ENCODE peak calls at places on chromosomes 16 and 17, in five cellular contexts. One of them, this sample, is unnamed.

GRCh38 chr17:36650096-36650764 is 48.8 kb downstream of the MRM1 start:
- DNase-seq in fibroblast of mammary gland: no peak
- DNase-seq in cardiac muscle cell: no peak
- DNase-seq in neural progenitor cell: peak; percentile 39
- DNase-seq in right cardiac atrium: no peak
- DNase-seq in this sample: no peak

GRCh38 chr17:73357318-73357717 is 45.5 kb upstream of the CDC42EP4 start:
- DNase-seq in fibroblast of mammary gland: no peak
- DNase-seq in cardiac muscle cell: no peak
- DNase-seq in neural progenitor cell: no peak
- DNase-seq in right cardiac atrium: peak; percentile 27
- DNase-seq in this sample: no peak

GRCh38 chr17:19384723-19385391 is 2.1 kb downstream of the MFAP4 start:
- DNase-seq in fibroblast of mammary gland: peak; percentile 97
- DNase-seq in cardiac muscle cell: peak; percentile 98
- DNase-seq in neural progenitor cell: no peak
- DNase-seq in right cardiac atrium: peak; percentile 96
- DNase-seq in this sample: peak; percentile 79

GRCh38 chr17:7977805-7978204 is 24.6 kb upstream of the GUCY2D start:
- DNase-seq in fibroblast of mammary gland: no peak
- DNase-seq in cardiac muscle cell: no peak
- DNase-seq in neural progenitor cell: no peak
- DNase-seq in right cardiac atrium: no peak
- DNase-seq in this sample: no peak

GRCh38 chr16:55236655-55237054 is 87.3 kb upstream of the IRX6 start:
- DNase-seq in fibroblast of mammary gland: no peak
- DNase-seq in cardiac muscle cell: no peak
- DNase-seq in neural progenitor cell: no peak
- DNase-seq in right cardiac atrium: no peak
- DNase-seq in this sample: no peak

GRCh38 chr16:68778551-68779231 is 41.6 kb downstream of the CDH1 start:
- DNase-seq in fibroblast of mammary gland: no peak
- DNase-seq in cardiac muscle cell: no peak
- DNase-seq in neural progenitor cell: peak; percentile 26
- DNase-seq in right cardiac atrium: no peak
- DNase-seq in this sample: no peak

GRCh38 chr17:46769531-46770438 is 48.7 kb downstream of the WNT3 start:
- DNase-seq in fibroblast of mammary gland: peak; percentile 25
- DNase-seq in cardiac muscle cell: no peak
- DNase-seq in neural progenitor cell: no peak
- DNase-seq in right cardiac atrium: no peak
- DNase-seq in this sample: no peak

GRCh38 chr17:40283662-40284061 is 4.0 kb upstream of the CDC6 start:
- DNase-seq in fibroblast of mammary gland: peak; percentile 96
- DNase-seq in cardiac muscle cell: peak; percentile 77
- DNase-seq in neural progenitor cell: no peak
- DNase-seq in right cardiac atrium: no peak
- DNase-seq in this sample: no peak

GRCh38 chr17:57984936-57985674 is 2.9 kb downstream of the VEZF1 start:
- DNase-seq in fibroblast of mammary gland: no peak
- DNase-seq in cardiac muscle cell: no peak
- DNase-seq in neural progenitor cell: no peak
- DNase-seq in right cardiac atrium: no peak
- DNase-seq in this sample: no peak

GRCh38 chr16:24991349-24991748 is 23.8 kb downstream of the ARHGAP17 start:
- DNase-seq in fibroblast of mammary gland: no peak
- DNase-seq in cardiac muscle cell: no peak
- DNase-seq in neural progenitor cell: no peak
- DNase-seq in right cardiac atrium: no peak
- DNase-seq in this sample: no peak

GRCh38 chr17:78921437-78921971 is 3.7 kb downstream of the TIMP2 start:
- DNase-seq in fibroblast of mammary gland: no peak
- DNase-seq in cardiac muscle cell: peak; percentile 37
- DNase-seq in neural progenitor cell: no peak
- DNase-seq in right cardiac atrium: peak; percentile 78
- DNase-seq in this sample: no peak

GRCh38 chr17:12730931-12731521 is 58.3 kb upstream of the ARHGAP44 start:
- DNase-seq in fibroblast of mammary gland: peak; percentile 82
- DNase-seq in cardiac muscle cell: peak; percentile 37
- DNase-seq in neural progenitor cell: peak; percentile 45
- DNase-seq in right cardiac atrium: peak; percentile 93
- DNase-seq in this sample: peak; percentile 69

GRCh38 chr17:80835816-80836657 is 155.6 kb upstream of the CHMP6 start:
- DNase-seq in fibroblast of mammary gland: no peak
- DNase-seq in cardiac muscle cell: no peak
- DNase-seq in neural progenitor cell: no peak
- DNase-seq in right cardiac atrium: peak; percentile 46
- DNase-seq in this sample: no peak

GRCh38 chr17:27451906-27452305 is 4.3 kb upstream of the KSR1 start:
- DNase-seq in fibroblast of mammary gland: no peak
- DNase-seq in cardiac muscle cell: no peak
- DNase-seq in neural progenitor cell: no peak
- DNase-seq in right cardiac atrium: no peak
- DNase-seq in this sample: no peak

GRCh38 chr16:80356365-80356764 is 184.4 kb upstream of the DYNLRB2 start:
- DNase-seq in fibroblast of mammary gland: no peak
- DNase-seq in cardiac muscle cell: no peak
- DNase-seq in neural progenitor cell: no peak
- DNase-seq in right cardiac atrium: no peak
- DNase-seq in this sample: no peak
- H3K4me3 ChIP-seq in fibroblast of mammary gland: no peak overlapping the region
- H3K4me3 ChIP-seq in cardiac muscle cell: no peak overlapping the region
- H3K4me3 ChIP-seq in neural progenitor cell: no peak overlapping the region
- H3K4me3 ChIP-seq in right cardiac atrium: no peak overlapping the region
- H3K4me3 ChIP-seq in this sample: no peak overlapping the region

GRCh38 chr16:78102865-78103264 is 3.4 kb downstream of the WWOX start:
- DNase-seq in fibroblast of mammary gland: no peak
- DNase-seq in cardiac muscle cell: no peak
- DNase-seq in neural progenitor cell: no peak
- DNase-seq in right cardiac atrium: no peak
- DNase-seq in this sample: no peak

GRCh38 chr16:78099372-78100161 is at the start of gene WWOX:
- DNase-seq in fibroblast of mammary gland: peak; percentile 96
- DNase-seq in cardiac muscle cell: peak; percentile 99
- DNase-seq in neural progenitor cell: peak; percentile 99
- DNase-seq in right cardiac atrium: peak; percentile 99
- DNase-seq in this sample: peak; percentile 98

GRCh38 chr16:78100162-78100467 is 661 bp downstream of the WWOX start:
- DNase-seq in fibroblast of mammary gland: no peak
- DNase-seq in cardiac muscle cell: no peak
- DNase-seq in neural progenitor cell: no peak
- DNase-seq in right cardiac atrium: no peak
- DNase-seq in this sample: no peak

GRCh38 chr16:78105517-78105916 is 6.1 kb downstream of the WWOX start:
- DNase-seq in fibroblast of mammary gland: no peak
- DNase-seq in cardiac muscle cell: no peak
- DNase-seq in neural progenitor cell: no peak
- DNase-seq in right cardiac atrium: no peak
- DNase-seq in this sample: no peak

DNA sequence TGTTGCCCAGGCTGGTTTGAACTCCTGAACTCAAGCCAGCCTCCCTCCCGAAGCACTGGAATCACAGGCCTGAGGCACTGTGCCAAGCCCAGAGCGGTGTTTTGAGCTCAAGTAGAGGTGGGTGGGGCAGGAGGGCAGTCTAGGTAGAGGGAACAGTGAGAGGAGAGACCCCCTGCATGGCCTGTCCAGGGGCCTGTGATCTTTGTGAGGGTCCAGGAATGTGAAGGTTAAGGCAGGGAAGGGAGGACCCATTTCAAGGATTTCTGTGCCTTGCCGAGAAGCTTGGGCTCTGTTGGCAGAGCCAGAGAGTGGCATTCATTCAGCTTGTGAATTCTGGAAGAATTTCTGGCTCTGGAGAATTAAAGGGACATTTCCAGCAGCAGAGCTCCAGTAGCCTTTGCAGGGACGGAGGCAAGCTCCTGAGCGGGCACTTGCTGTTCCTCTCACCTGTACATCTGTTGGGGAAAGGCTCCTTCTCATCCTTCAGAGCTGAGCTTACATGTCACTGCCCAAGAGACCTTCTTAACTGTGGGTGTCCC is 2.7 kb downstream of the WWOX start:
- DNase-seq in fibroblast of mammary gland: no peak
- DNase-seq in cardiac muscle cell: no peak
- DNase-seq in neural progenitor cell: no peak
- DNase-seq in right cardiac atrium: no peak
- DNase-seq in this sample: no peak
- H3K4me3 ChIP-seq in fibroblast of mammary gland: no peak overlapping the region
- H3K4me3 ChIP-seq in cardiac muscle cell: no peak overlapping the region
- H3K4me3 ChIP-seq in neural progenitor cell: no peak overlapping the region
- H3K4me3 ChIP-seq in right cardiac atrium: no peak overlapping the region
- H3K4me3 ChIP-seq in this sample: no peak overlapping the region

GRCh38 chr16:17817943-17818342 is 347.2 kb upstream of the XYLT1 start:
- DNase-seq in fibroblast of mammary gland: no peak
- DNase-seq in cardiac muscle cell: no peak
- DNase-seq in neural progenitor cell: no peak
- DNase-seq in right cardiac atrium: no peak
- DNase-seq in this sample: no peak

DNA sequence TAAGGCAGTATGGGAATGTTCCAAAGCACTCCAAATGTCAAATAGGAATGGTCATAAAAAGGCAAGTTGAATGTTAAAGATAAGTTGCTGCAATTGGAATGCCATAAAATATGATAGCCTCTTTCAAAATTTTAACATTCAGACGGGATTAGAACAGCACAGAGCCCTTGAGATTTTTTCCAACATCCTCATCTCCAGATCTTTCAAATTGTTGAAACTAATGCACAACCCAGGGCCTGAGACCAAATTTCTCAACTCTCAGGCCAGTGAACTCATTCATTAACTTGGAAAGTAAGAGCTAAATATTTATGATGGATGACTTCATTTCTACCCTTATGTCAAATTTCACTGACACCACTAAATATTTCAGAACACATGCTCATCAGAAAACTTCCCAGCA is 346.5 kb upstream of the XYLT1 start:
- DNase-seq in fibroblast of mammary gland: no peak
- DNase-seq in cardiac muscle cell: no peak
- DNase-seq in neural progenitor cell: no peak
- DNase-seq in right cardiac atrium: no peak
- DNase-seq in this sample: no peak
- H3K4me3 ChIP-seq in fibroblast of mammary gland: no peak overlapping the region
- H3K4me3 ChIP-seq in cardiac muscle cell: no peak overlapping the region
- H3K4me3 ChIP-seq in neural progenitor cell: no peak overlapping the region
- H3K4me3 ChIP-seq in right cardiac atrium: no peak overlapping the region
- H3K4me3 ChIP-seq in this sample: no peak overlapping the region

DNA sequence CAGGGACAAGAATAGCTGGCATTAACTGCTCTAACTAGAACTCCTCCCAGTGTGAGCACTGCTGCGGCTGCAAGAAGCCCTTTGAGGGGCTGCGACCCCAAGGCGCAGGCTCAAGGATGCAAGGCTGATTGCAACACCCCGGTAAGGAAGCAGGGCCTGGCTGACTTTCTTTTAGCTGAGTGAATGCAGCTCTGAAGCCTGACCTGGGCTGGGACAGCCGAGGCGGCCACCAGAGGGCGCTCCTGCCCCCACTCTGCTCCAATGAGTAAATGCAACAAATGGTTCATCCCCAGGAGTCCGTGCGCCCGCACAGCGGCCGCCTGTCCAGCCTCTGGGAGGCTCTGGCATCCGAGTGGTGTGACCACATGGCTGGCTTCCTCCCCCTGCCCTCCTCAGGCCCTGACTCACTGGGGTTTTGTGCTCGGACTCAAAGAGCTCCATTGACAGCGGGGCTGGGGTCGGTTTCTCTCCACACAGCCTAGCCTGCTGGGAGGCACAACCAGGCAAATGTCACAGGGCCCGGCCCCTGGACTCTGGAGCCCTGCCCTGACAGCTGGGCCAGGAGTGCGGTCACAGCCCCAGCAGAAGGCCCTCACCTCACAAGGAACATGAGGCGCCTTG is at the start of gene SMIM5:
- DNase-seq in fibroblast of mammary gland: peak; percentile 86
- DNase-seq in cardiac muscle cell: peak; percentile 91
- DNase-seq in neural progenitor cell: peak; percentile 91
- DNase-seq in right cardiac atrium: peak; percentile 96
- DNase-seq in this sample: peak; percentile 93
- H3K4me3 ChIP-seq in fibroblast of mammary gland: no peak within 1 kb of the TSS
- H3K4me3 ChIP-seq in cardiac muscle cell: no peak within 1 kb of the TSS
- H3K4me3 ChIP-seq in neural progenitor cell: peak within 1 kb of the TSS; percentile 38
- H3K4me3 ChIP-seq in right cardiac atrium: no peak within 1 kb of the TSS
- H3K4me3 ChIP-seq in this sample: no peak within 1 kb of the TSS

GRCh38 chr16:15849209-15849981 is 7.4 kb downstream of the MYH11 start:
- DNase-seq in fibroblast of mammary gland: no peak
- DNase-seq in cardiac muscle cell: no peak
- DNase-seq in neural progenitor cell: no peak
- DNase-seq in right cardiac atrium: no peak
- DNase-seq in this sample: no peak
- H3K4me3 ChIP-seq in fibroblast of mammary gland: no peak overlapping the region
- H3K4me3 ChIP-seq in cardiac muscle cell: no peak overlapping the region
- H3K4me3 ChIP-seq in neural progenitor cell: no peak overlapping the region
- H3K4me3 ChIP-seq in right cardiac atrium: no peak overlapping the region
- H3K4me3 ChIP-seq in this sample: no peak overlapping the region

DNA sequence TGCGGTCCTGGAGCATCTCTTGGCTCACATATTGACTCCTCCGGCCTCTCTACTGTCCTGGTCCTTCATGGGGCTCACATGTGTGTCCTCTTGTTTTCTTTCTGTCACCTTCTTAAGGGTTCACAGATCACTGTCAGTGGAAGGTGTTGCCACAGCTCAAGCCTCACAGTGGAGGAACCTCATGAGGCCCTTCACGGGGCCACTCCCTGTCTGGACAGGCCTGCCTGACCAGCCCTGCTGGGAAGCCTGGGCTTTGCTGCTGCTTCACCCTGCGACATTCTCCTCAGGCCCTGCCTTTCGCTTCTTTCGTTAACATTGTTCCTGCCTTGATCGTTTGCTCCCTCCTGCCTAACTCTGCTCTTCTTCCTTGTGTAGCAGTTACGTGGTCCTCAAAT is 56.0 kb downstream of the WDR45B start:
- DNase-seq in fibroblast of mammary gland: no peak
- DNase-seq in cardiac muscle cell: no peak
- DNase-seq in neural progenitor cell: no peak
- DNase-seq in right cardiac atrium: peak; percentile 48
- DNase-seq in this sample: peak; percentile 84
- H3K4me3 ChIP-seq in fibroblast of mammary gland: no peak overlapping the region
- H3K4me3 ChIP-seq in cardiac muscle cell: no peak overlapping the region
- H3K4me3 ChIP-seq in neural progenitor cell: no peak overlapping the region
- H3K4me3 ChIP-seq in right cardiac atrium: no peak overlapping the region
- H3K4me3 ChIP-seq in this sample: peak overlapping the region; percentile 69

This sample was measured in upper lobe of right lung.